ENCODE peak calls at places on chromosomes 11 and 22, in nine cellular contexts. L is type B pancreatic cell; H is HFF-Myc; N is EL; J is hepatocyte; B is activated CD4-positive, alpha-beta memory T cell treated with anti-CD3 and anti-CD28 coated beads for 36 hours; U is C1 segment of cervical spinal cord; I is Karpas-422; Z is NCI-H1436. F is an unnamed sample.

GRCh38 chr11:18203723-18204122 is 31.1 kb downstream of the MRGPRX4 start:
- DNase-seq in I (peak; percentile 63), N (peak; percentile 47), H (peak; percentile 6), Z (no peak), J (peak; percentile 50), B (no peak), L (no peak), U (no peak), F (peak; percentile 16)

GRCh38 chr11:838441-839279 is 3.7 kb downstream of the POLR2L start:
- DNase-seq in N (no peak), I (no peak), Z (no peak), B (no peak), J (no peak), L (no peak), H (no peak), U (no peak), F (peak; percentile 25)

GRCh38 chr11:9180784-9181183 is 84.4 kb downstream of the DENND5A start:
- DNase-seq in H (no peak), I (no peak), L (no peak), N (peak; percentile 82), U (no peak), B (no peak), Z (no peak), J (no peak), F (peak; percentile 80)

GRCh38 chr22:39575552-39575825 is 4.9 kb downstream of the CACNA1I start:
- DNase-seq in J (no peak), Z (no peak), L (no peak), U (no peak), B (no peak), I (no peak), N (no peak), H (no peak), F (no peak)

GRCh38 chr11:92886243-92886905 is 83.1 kb upstream of the MTNR1B start:
- DNase-seq in B (no peak), Z (peak; percentile 57), H (peak; percentile 21), N (peak; percentile 61), L (no peak), I (peak; percentile 94), U (no peak), J (peak; percentile 75), F (peak; percentile 70)

GRCh38 chr11:25159341-25159740 is 662.5 kb downstream of the LUZP2 start:
- DNase-seq in J (no peak), Z (no peak), L (no peak), N (no peak), H (no peak), U (no peak), I (no peak), B (no peak), F (no peak)

GRCh38 chr11:65640483-65641207 is 2.7 kb downstream of the SIPA1 start:
- DNase-seq in B (peak; percentile 57), I (peak; percentile 86), L (no peak), U (no peak), H (no peak), Z (no peak), J (no peak), N (no peak), F (no peak)

GRCh38 chr11:102666331-102666957 is 39.1 kb downstream of the MMP27 start:
- DNase-seq in J (peak; percentile 70), Z (peak; percentile 29), I (peak; percentile 88), L (no peak), N (peak; percentile 62), U (no peak), B (peak; percentile 15), H (no peak), F (peak; percentile 69)

GRCh38 chr11:96794152-96794551 is 404.3 kb downstream of the JRKL start:
- DNase-seq in Z (no peak), L (no peak), B (no peak), U (no peak), I (no peak), H (no peak), N (peak; percentile 0), J (no peak), F (no peak)

GRCh38 chr11:116869610-116870009 is 32.2 kb upstream of the APOA1 start:
- DNase-seq in B (no peak), L (no peak), J (no peak), U (no peak), Z (no peak), N (no peak), I (no peak), H (no peak), F (no peak)

F was measured in kidney tubule cell.